ENCODE peak calls at places on chromosomes 4 and X, in seven cellular contexts. C is activated T-cell treated with anti-CD3 and anti-CD28 coated beads for 1 hour; Y is sciatic nerve; L is kidney glomerular epithelial cell; A is activated CD4-positive, CD25-positive, alpha-beta regulatory T cell treated with anti-CD3 and anti-CD28 coated beads, Interleukin-2, amount 50 U/mL, for 16 hours; R is stimulated activated CD8-positive, alpha-beta memory T cell treated with anti-CD3 and anti-CD28 coated beads, Interleukin-4, amount 100 ng/mL, for 1 hour; H is AG09309. B is an unnamed sample.

GRCh38 chrX:19760841-19761512 is 126.4 kb downstream of the SH3KBP1 start:
- DNase-seq in C (no peak), Y (no peak), L (peak), A (no peak), R (no peak), H (no peak), B (no peak)

GRCh38 chr4:56671860-56672259 is 9.2 kb downstream of the HOPX start:
- DNase-seq in C (no peak), Y (no peak), L (no peak), A (no peak), R (no peak), H (no peak), B (no peak)

GRCh38 chr4:159227984-159228383 is 125.1 kb downstream of the RAPGEF2 start:
- DNase-seq in C (no peak), Y (peak), L (peak), A (no peak), R (no peak), H (no peak), B (peak)

GRCh38 chr4:186622788-186623464 is 67.6 kb upstream of the MTNR1A start:
- DNase-seq in C (no peak), Y (no peak), L (no peak), A (no peak), R (no peak), H (peak), B (peak)

GRCh38 chr4:40749717-40750460 is at the start of gene NSUN7:
- DNase-seq in C (peak), Y (peak), L (peak), A (no peak), R (no peak), H (no peak), B (no peak)

GRCh38 chr4:98963538-98964433 is 31.7 kb upstream of the METAP1 start:
- DNase-seq in C (no peak), Y (no peak), L (no peak), A (no peak), R (no peak), H (no peak), B (no peak)

GRCh38 chr4:185112104-185112503 is 31.0 kb upstream of the SLC25A4 start:
- DNase-seq in C (no peak), Y (no peak), L (peak), A (no peak), R (no peak), H (peak), B (peak)

GRCh38 chr4:113495790-113496189 is 265.7 kb downstream of the CAMK2D start:
- DNase-seq in C (no peak), Y (no peak), L (no peak), A (no peak), R (no peak), H (no peak), B (no peak)

GRCh38 chr4:183413562-183414200 is 30.8 kb upstream of the CDKN2AIP start:
- DNase-seq in C (no peak), Y (no peak), L (no peak), A (no peak), R (no peak), H (no peak), B (no peak)

GRCh38 chr4:13701937-13702446 is 74.5 kb upstream of the BOD1L1 start:
- DNase-seq in C (no peak), Y (no peak), L (peak), A (no peak), R (no peak), H (peak), B (peak)

GRCh38 chrX:96382018-96382417 is 302.6 kb upstream of the DIAPH2 start:
- DNase-seq in C (no peak), Y (no peak), L (no peak), A (no peak), R (no peak), H (no peak), B (no peak)

GRCh38 chrX:110341189-110342035 is 17.2 kb upstream of the RTL9 start:
- DNase-seq in C (no peak), Y (no peak), L (no peak), A (no peak), R (no peak), H (peak), B (peak)

GRCh38 chr4:177182156-177182555 is 127.5 kb upstream of the NEIL3 start:
- DNase-seq in C (no peak), Y (no peak), L (no peak), A (no peak), R (no peak), H (peak), B (peak)

GRCh38 chr4:152117501-152117900 is 356.7 kb upstream of the GATB start:
- DNase-seq in C (no peak), Y (no peak), L (no peak), A (no peak), R (no peak), H (no peak), B (no peak)

GRCh38 chrX:13386636-13387035 is 66.8 kb upstream of the ATXN3L start:
- DNase-seq in C (no peak), Y (no peak), L (no peak), A (no peak), R (no peak), H (no peak), B (no peak)

GRCh38 chr4:151434183-151434860 is 25.3 kb downstream of the FHIP1A start:
- DNase-seq in C (no peak), Y (no peak), L (peak), A (no peak), R (no peak), H (peak), B (no peak)

GRCh38 chr4:16237715-16238114 is 11.4 kb upstream of the TAPT1 start:
- DNase-seq in C (no peak), Y (no peak), L (no peak), A (no peak), R (no peak), H (no peak), B (no peak)

GRCh38 chr4:37628977-37629609 is 57.1 kb downstream of the RELL1 start:
- DNase-seq in C (no peak), Y (peak), L (peak), A (no peak), R (no peak), H (peak), B (peak)

GRCh38 chrX:68998716-68999115 is 166.5 kb downstream of the PJA1 start:
- DNase-seq in C (no peak), Y (no peak), L (no peak), A (no peak), R (no peak), H (no peak), B (no peak)

GRCh38 chr4:21083413-21083812 is 383.2 kb downstream of the PACRGL start:
- DNase-seq in C (no peak), Y (no peak), L (no peak), A (no peak), R (no peak), H (no peak), B (no peak)

GRCh38 chr4:48904101-48904500 is 2.5 kb downstream of the OCIAD2 start:
- DNase-seq in C (no peak), Y (no peak), L (no peak), A (no peak), R (no peak), H (no peak), B (no peak)

GRCh38 chr4:1209821-1210220 is 37.4 kb upstream of the SPON2 start:
- DNase-seq in C (no peak), Y (peak), L (peak), A (no peak), R (no peak), H (no peak), B (peak)

GRCh38 chrX:46597774-46598173 is 24.2 kb downstream of the CHST7 start:
- DNase-seq in C (no peak), Y (no peak), L (no peak), A (no peak), R (no peak), H (no peak), B (no peak)

GRCh38 chrX:57445046-57445445 is 146.8 kb upstream of the ZXDB start:
- DNase-seq in C (no peak), Y (no peak), L (no peak), A (no peak), R (no peak), H (no peak), B (no peak)

GRCh38 chr4:931194-931959 is 739 bp downstream of the GAK start:
- DNase-seq in C (no peak), Y (no peak), L (no peak), A (no peak), R (no peak), H (peak), B (no peak)

GRCh38 chr4:174217273-174218126 is 66.0 kb downstream of the FBXO8 start:
- DNase-seq in C (no peak), Y (peak), L (no peak), A (no peak), R (no peak), H (peak), B (peak)

GRCh38 chr4:10143171-10143570 is 26.6 kb upstream of the WDR1 start:
- DNase-seq in C (no peak), Y (no peak), L (no peak), A (no peak), R (no peak), H (no peak), B (no peak)

GRCh38 chrX:653316-653715 is 22.7 kb downstream of the SHOX start:
- DNase-seq in C (no peak), Y (no peak), L (no peak), A (no peak), R (no peak), H (no peak), B (no peak)

GRCh38 chr4:73608677-73609594 is 11.3 kb downstream of the RASSF6 start:
- DNase-seq in C (no peak), Y (no peak), L (no peak), A (no peak), R (no peak), H (peak), B (no peak)

GRCh38 chrX:153442463-153442862 is 3.4 kb downstream of the TREX2 start:
- DNase-seq in C (no peak), Y (no peak), L (no peak), A (no peak), R (no peak), H (no peak), B (no peak)

B was measured in fibroblast of the conjunctiva.